ENCODE peak calls at places on chromosomes 13 and 19, in five cellular contexts. R is endothelial cell of umbilical vein, H is AG04450, D is mesothelial cell of epicardium, I is neural progenitor cell. Q is an unnamed sample.
A peak's percentile ranks its signal among the peaks of the same experiment; 100 is the strongest.

GRCh38 chr13:110387451-110388140 is 80.5 kb downstream of the COL4A2 start:
- DNase-seq in R (no peak), H (no peak), D (peak; percentile 60), I (peak; percentile 48), Q (no peak)

GRCh38 chr19:12836529-12836863 is 1.8 kb upstream of the MAST1 start:
- DNase-seq in R (no peak), H (no peak), D (no peak), I (no peak), Q (no peak)

GRCh38 chr19:39996218-39996810 is 546 bp upstream of the ZNF546 start:
- DNase-seq in R (no peak), H (peak; percentile 3), D (no peak), I (no peak), Q (no peak)

GRCh38 chr13:41813426-41813825 is 147.5 kb downstream of the VWA8 start:
- DNase-seq in R (no peak), H (peak; percentile 10), D (no peak), I (no peak), Q (no peak)

GRCh38 chr19:401836-402535 is 7.0 kb downstream of the C2CD4C start:
- DNase-seq in R (no peak), H (no peak), D (peak; percentile 31), I (no peak), Q (peak; percentile 8)

GRCh38 chr19:13795595-13796300 is 505 bp downstream of the ZSWIM4 start:
- DNase-seq in R (peak; percentile 25), H (no peak), D (no peak), I (no peak), Q (no peak)

GRCh38 chr19:41860419-41861097 is 503 bp downstream of the RPS19 start:
- DNase-seq in R (peak; percentile 40), H (no peak), D (no peak), I (peak; percentile 30), Q (no peak)

GRCh38 chr13:114079601-114080536 is 52.6 kb downstream of the RASA3 start:
- DNase-seq in R (no peak), H (no peak), D (no peak), I (no peak), Q (no peak)

GRCh38 chr13:112965573-112966115 is 3.4 kb upstream of the MCF2L start:
- DNase-seq in R (no peak), H (no peak), D (no peak), I (no peak), Q (no peak)

GRCh38 chr19:38373907-38374331 is 452 bp upstream of the PSMD8 start:
- DNase-seq in R (no peak), H (no peak), D (no peak), I (no peak), Q (no peak)

GRCh38 chr19:38375098-38375493 is 725 bp downstream of the PSMD8 start:
- DNase-seq in R (no peak), H (no peak), D (no peak), I (no peak), Q (no peak)

GRCh38 chr19:38375748-38376147 is 1.4 kb downstream of the PSMD8 start:
- DNase-seq in R (no peak), H (no peak), D (no peak), I (peak; percentile 1), Q (no peak)

GRCh38 chr19:38376576-38376975 is 2.2 kb downstream of the PSMD8 start:
- DNase-seq in R (no peak), H (no peak), D (no peak), I (no peak), Q (no peak)

GRCh38 chr19:38374332-38375097 is at the start of gene PSMD8:
- DNase-seq in R (peak; percentile 99), H (peak; percentile 95), D (peak; percentile 94), I (peak; percentile 100), Q (peak; percentile 94)
- TF ChIP-seq CTCF in R (no peak), H (no peak), D (no peak), I (peak; percentile 45), Q (peak; percentile 42)

DNA sequence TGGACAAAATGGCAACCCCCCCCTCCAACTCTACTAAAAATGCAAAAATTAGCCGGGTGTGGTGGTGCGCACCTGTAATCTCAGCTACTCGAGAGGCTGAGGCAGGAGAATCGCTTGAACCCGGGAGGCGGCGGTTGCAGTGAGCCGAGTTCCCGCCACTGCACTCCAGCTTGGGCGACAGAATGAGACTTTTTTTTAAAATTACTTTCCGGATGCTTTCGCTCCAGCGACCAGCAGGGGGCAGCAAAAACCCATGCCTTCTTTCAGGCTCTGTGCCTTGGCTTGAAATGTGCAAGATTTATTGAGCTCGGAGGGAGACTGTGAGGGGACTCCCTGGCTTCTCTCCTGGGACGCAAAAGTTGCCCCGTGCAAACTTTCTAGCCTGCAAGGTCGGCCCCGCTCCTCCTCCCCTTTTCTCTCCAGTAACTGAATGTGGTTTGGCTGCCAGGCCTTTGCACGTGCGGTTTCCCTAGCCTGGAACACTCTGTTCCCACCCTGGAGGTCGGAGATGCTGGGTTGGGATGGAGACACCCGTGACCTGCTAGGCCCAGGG is 61.4 kb upstream of the NFIC start:
- DNase-seq in R (peak; percentile 71), H (peak; percentile 32), D (peak; percentile 81), I (peak; percentile 83), Q (peak; percentile 62)
- TF ChIP-seq CTCF in R (peak; percentile 66), H (peak; percentile 88), D (peak; percentile 97), I (peak; percentile 83), Q (peak; percentile 82)

GRCh38 chr13:101155920-101156319 is 260.4 kb downstream of the NALCN start:
- DNase-seq in R (no peak), H (no peak), D (no peak), I (peak; percentile 13), Q (no peak)
- TF ChIP-seq CTCF in R (peak; percentile 35), H (peak; percentile 54), D (peak; percentile 30), I (peak; percentile 68), Q (peak; percentile 56)

GRCh38 chr19:55418185-55418584 is 10.6 kb upstream of the UBE2S start:
- DNase-seq in R (peak; percentile 71), H (peak; percentile 73), D (peak; percentile 71), I (peak; percentile 86), Q (peak; percentile 54)
- TF ChIP-seq CTCF in R (peak; percentile 71), H (peak; percentile 82), D (peak; percentile 47), I (peak; percentile 84), Q (peak; percentile 82)

GRCh38 chr19:38141108-38141507 is 82.9 kb downstream of the DPF1 start:
- DNase-seq in R (no peak), H (no peak), D (no peak), I (no peak), Q (no peak)

GRCh38 chr19:38144667-38145066 is 79.4 kb downstream of the DPF1 start:
- DNase-seq in R (no peak), H (no peak), D (no peak), I (no peak), Q (no peak)

GRCh38 chr19:38145627-38146026 is 78.4 kb downstream of the DPF1 start:
- DNase-seq in R (no peak), H (no peak), D (no peak), I (no peak), Q (no peak)

GRCh38 chr19:38142176-38143035 is 81.6 kb downstream of the DPF1 start:
- DNase-seq in R (peak; percentile 37), H (no peak), D (peak; percentile 64), I (peak; percentile 83), Q (peak; percentile 38)

GRCh38 chr19:38143847-38144246 is 80.2 kb downstream of the DPF1 start:
- DNase-seq in R (no peak), H (no peak), D (no peak), I (no peak), Q (no peak)
- TF ChIP-seq CTCF in R (no peak), H (peak; percentile 34), D (no peak), I (no peak), Q (no peak)

GRCh38 chr19:7492142-7493055 is 3.6 kb upstream of the PEX11G start:
- DNase-seq in R (peak; percentile 72), H (no peak), D (no peak), I (no peak), Q (no peak)

GRCh38 chr19:7488736-7489353 is at the start of gene PEX11G:
- DNase-seq in R (peak; percentile 91), H (peak; percentile 38), D (peak; percentile 98), I (peak; percentile 98), Q (peak; percentile 94)

GRCh38 chr19:7489609-7490044 is 792 bp upstream of the PEX11G start:
- DNase-seq in R (no peak), H (no peak), D (no peak), I (peak; percentile 13), Q (no peak)

GRCh38 chr19:7497292-7497691 is 8.5 kb upstream of the PEX11G start:
- DNase-seq in R (no peak), H (no peak), D (no peak), I (peak; percentile 72), Q (no peak)

DNA sequence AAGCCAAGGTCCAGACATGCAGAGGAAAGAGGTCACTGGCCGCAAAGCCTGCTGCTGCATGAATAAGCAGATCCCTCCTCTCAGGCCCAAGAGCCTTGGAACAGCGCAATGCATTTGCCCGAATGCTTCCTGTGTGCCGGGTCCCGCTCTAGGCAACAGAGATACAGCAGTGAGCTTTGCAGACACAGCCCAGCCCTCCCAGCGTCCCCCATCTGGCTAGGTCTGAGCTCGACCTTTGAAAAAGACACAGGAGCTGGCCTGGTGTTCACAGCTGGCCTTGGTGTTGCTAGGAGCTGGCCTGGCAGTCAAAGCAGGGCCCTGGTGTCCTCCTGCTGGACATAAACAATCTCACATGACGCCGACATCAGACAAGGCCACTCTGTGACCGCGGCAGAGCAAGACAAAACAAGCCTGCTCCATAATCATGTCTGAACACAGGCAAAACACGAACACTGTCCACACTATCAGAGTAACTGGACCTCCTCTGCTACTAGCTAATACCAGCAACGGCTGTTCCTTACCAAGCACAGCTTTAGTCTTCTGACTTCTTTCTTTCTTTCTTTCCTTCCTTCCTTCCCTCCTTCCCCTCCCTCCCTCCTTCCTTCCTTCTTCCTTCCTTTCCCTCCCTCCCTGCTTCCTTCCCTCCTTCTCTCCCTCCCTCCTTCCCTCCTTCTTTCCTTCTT is 5.7 kb upstream of the PEX11G start:
- DNase-seq in R (no peak), H (no peak), D (no peak), I (peak; percentile 33), Q (no peak)
- TF ChIP-seq CTCF in R (no peak), H (no peak), D (no peak), I (no peak), Q (peak; percentile 19)

GRCh38 chr13:76820759-76821158 is 65.4 kb downstream of the KCTD12 start:
- DNase-seq in R (no peak), H (no peak), D (no peak), I (no peak), Q (no peak)
- TF ChIP-seq CTCF in R (no peak), H (no peak), D (no peak), I (no peak), Q (no peak)

GRCh38 chr13:28805193-28805819 is 14.8 kb upstream of the MTUS2 start:
- DNase-seq in R (no peak), H (no peak), D (no peak), I (peak; percentile 52), Q (no peak)
- TF ChIP-seq CTCF in R (peak; percentile 44), H (no peak), D (peak; percentile 24), I (peak; percentile 67), Q (peak; percentile 55)